ENCODE peak calls at places on chromosomes 16 and 17, in five cellular contexts. K, J, A, Y and P are unnamed samples.

GRCh38 chr16:19884021-19884485 is 595 bp downstream of the GPRC5B start:
- DNase-seq in K (peak; percentile 70), J (peak; percentile 54), A (no peak), Y (no peak), P (no peak)

GRCh38 chr16:31411024-31411845 is 16.9 kb downstream of the COX6A2 start:
- DNase-seq in K (no peak), J (no peak), A (no peak), Y (no peak), P (no peak)

GRCh38 chr17:81364278-81365147 is 30.7 kb upstream of the BAHCC1 start:
- DNase-seq in K (no peak), J (no peak), A (no peak), Y (no peak), P (no peak)

GRCh38 chr17:412211-413015 is 59.8 kb upstream of the RPH3AL start:
- DNase-seq in K (peak; percentile 73), J (peak; percentile 54), A (peak; percentile 55), Y (no peak), P (peak; percentile 21)

GRCh38 chr16:4646773-4647660 is 22.4 kb downstream of the MGRN1 start:
- DNase-seq in K (no peak), J (no peak), A (no peak), Y (no peak), P (no peak)

GRCh38 chr17:234163-235047 is 53.0 kb upstream of the DOC2B start:
- DNase-seq in K (no peak), J (peak; percentile 48), A (no peak), Y (no peak), P (no peak)

GRCh38 chr17:51085150-51085805 is 35.4 kb downstream of the SPAG9 start:
- DNase-seq in K (no peak), J (no peak), A (no peak), Y (no peak), P (no peak)

GRCh38 chr17:67477687-67478086 is 100.6 kb downstream of the PITPNC1 start:
- DNase-seq in K (no peak), J (no peak), A (no peak), Y (no peak), P (peak; percentile 43)

GRCh38 chr17:73588291-73589095 is 55.8 kb downstream of the SDK2 start:
- DNase-seq in K (peak; percentile 64), J (no peak), A (no peak), Y (no peak), P (no peak)

GRCh38 chr16:48565752-48566151 is 44.2 kb downstream of the N4BP1 start:
- DNase-seq in K (no peak), J (no peak), A (no peak), Y (no peak), P (no peak)

GRCh38 chr16:81778861-81779539 is at the start of gene PLCG2:
- DNase-seq in K (peak; percentile 75), J (peak; percentile 87), A (no peak), Y (peak; percentile 35), P (peak; percentile 47)

GRCh38 chr16:4032768-4033167 is 83.5 kb downstream of the ADCY9 start:
- DNase-seq in K (no peak), J (no peak), A (no peak), Y (no peak), P (no peak)

GRCh38 chr16:73033271-73033998 is 14.5 kb downstream of the ZFHX3 start:
- DNase-seq in K (no peak), J (peak; percentile 77), A (no peak), Y (peak; percentile 90), P (no peak)

GRCh38 chr16:28873543-28874201 is 4.6 kb upstream of the ATP2A1 start:
- DNase-seq in K (peak; percentile 84), J (peak; percentile 87), A (no peak), Y (no peak), P (no peak)

GRCh38 chr16:89194340-89195311 is 5.7 kb downstream of the SLC22A31 start:
- DNase-seq in K (peak; percentile 19), J (peak; percentile 45), A (peak; percentile 0), Y (no peak), P (no peak)

GRCh38 chr17:9890124-9890523 is 14.9 kb downstream of the RCVRN start:
- DNase-seq in K (peak; percentile 35), J (peak; percentile 89), A (peak; percentile 6), Y (peak; percentile 59), P (peak; percentile 43)

GRCh38 chr17:57463103-57463885 is 207.0 kb downstream of the MSI2 start:
- DNase-seq in K (no peak), J (no peak), A (peak; percentile 30), Y (no peak), P (no peak)

GRCh38 chr16:30924086-30924714 is 828 bp downstream of the FBXL19 start:
- DNase-seq in K (peak; percentile 67), J (peak; percentile 60), A (no peak), Y (no peak), P (no peak)

GRCh38 chr17:64491995-64492394 is 4.9 kb downstream of the POLG2 start:
- DNase-seq in K (no peak), J (no peak), A (no peak), Y (no peak), P (no peak)

GRCh38 chr17:28279411-28279810 is 39.6 kb upstream of the TMEM97 start:
- DNase-seq in K (no peak), J (no peak), A (no peak), Y (no peak), P (no peak)

GRCh38 chr17:740240-741055 is 8.1 kb downstream of the TLCD3A start:
- DNase-seq in K (no peak), J (no peak), A (no peak), Y (no peak), P (no peak)

GRCh38 chr16:572865-573650 is 3.3 kb downstream of the PIGQ start:
- DNase-seq in K (no peak), J (no peak), A (no peak), Y (no peak), P (no peak)

GRCh38 chr17:45050680-45051059 is 762 bp downstream of the DCAKD start:
- DNase-seq in K (peak; percentile 56), J (no peak), A (peak; percentile 60), Y (no peak), P (no peak)

GRCh38 chr16:82756283-82756599 is 129.5 kb downstream of the CDH13 start:
- DNase-seq in K (no peak), J (no peak), A (no peak), Y (no peak), P (no peak)

GRCh38 chr17:14276535-14277250 is 24.2 kb upstream of the HS3ST3B1 start:
- DNase-seq in K (no peak), J (no peak), A (peak; percentile 84), Y (no peak), P (no peak)

GRCh38 chr16:72549878-72550277 is 377.9 kb upstream of the PMFBP1 start:
- DNase-seq in K (no peak), J (no peak), A (no peak), Y (no peak), P (no peak)

GRCh38 chr17:4940625-4941021 is 555 bp downstream of the RNF167 start:
- DNase-seq in K (no peak), J (no peak), A (no peak), Y (no peak), P (no peak)

GRCh38 chr17:63714550-63715277 is 14.8 kb upstream of the LIMD2 start:
- DNase-seq in K (no peak), J (no peak), A (no peak), Y (no peak), P (no peak)

GRCh38 chr16:14501331-14502255 is 128.5 kb downstream of the PARN start:
- DNase-seq in K (peak; percentile 42), J (peak; percentile 59), A (peak; percentile 92), Y (peak; percentile 66), P (peak; percentile 67)

DNA sequence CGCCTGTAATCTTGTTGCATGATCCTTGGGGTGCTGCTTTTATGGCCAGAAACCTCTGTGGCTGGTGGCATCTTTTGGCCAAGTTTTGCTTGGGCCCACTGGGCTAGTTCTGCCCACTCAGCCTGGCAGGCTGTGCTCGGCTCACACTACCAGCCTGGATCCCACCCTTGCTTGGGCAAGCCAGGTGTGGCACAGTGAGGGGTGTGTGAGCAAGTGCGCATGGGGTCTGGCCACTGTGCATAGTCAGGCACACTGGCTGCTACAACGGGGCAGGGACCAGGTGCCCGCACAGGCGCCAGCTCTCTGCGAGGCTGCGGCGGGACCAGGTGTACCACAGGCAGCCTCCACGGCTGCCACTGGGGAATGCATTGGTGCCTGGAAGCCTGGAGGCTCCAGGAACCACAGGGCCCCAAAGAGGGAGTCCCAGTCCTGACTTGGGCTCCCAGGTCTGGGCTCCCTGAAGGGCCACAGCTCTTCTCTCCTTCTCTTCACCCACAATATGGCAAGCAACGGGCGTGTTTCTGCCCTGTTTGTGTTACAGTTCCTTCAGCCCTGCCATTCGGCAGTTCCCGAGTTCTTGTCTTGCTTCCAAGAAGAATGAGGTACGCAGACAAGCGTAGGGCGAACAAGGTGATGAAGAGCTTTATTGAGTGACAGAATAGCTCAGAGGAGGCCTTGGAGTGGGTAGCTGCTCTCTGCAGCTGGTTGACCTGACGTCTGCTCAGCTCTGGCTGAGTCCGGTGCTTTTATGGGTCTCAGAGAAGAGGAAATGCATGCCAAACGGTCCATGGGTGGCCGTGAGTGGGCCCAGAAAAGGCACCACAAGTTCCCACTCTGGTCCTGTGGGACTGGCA is 26.7 kb upstream of the PRM1 start:
- DNase-seq in K (no peak), J (no peak), A (no peak), Y (no peak), P (no peak)
- TF ChIP-seq YY1 in K (no peak), J (no peak), A (no peak), Y (no peak), P (no peak)

GRCh38 chr16:21260870-21261791 is 17.0 kb downstream of the CRYM start:
- DNase-seq in K (no peak), J (no peak), A (peak; percentile 99), Y (no peak), P (peak; percentile 51)
- TF ChIP-seq YY1 in K (no peak), J (no peak), A (no peak), Y (no peak), P (no peak)

GRCh38 chr16:65618335-65618734 is 496.5 kb upstream of the CDH11 start:
- DNase-seq in K (peak; percentile 30), J (no peak), A (no peak), Y (no peak), P (no peak)
- TF ChIP-seq YY1 in K (no peak), J (no peak), A (no peak), Y (no peak), P (no peak)

GRCh38 chr17:46071796-46072195 is 72.7 kb downstream of the STH start:
- DNase-seq in K (no peak), J (no peak), A (no peak), Y (no peak), P (no peak)
- TF ChIP-seq YY1 in K (no peak), J (no peak), A (no peak), Y (no peak), P (no peak)